ENCODE peak calls at places on chromosomes 1 and 21, in six cellular contexts. I is NCI-H2029, X is H54, W is aorta, H is glomerular endothelial cell, O is kidney tubule cell. C is an unnamed sample.

GRCh38 chr1:34176830-34177613 is at the start of gene C1orf94:
- DNase-seq in I (no peak), O (no peak), X (no peak), W (no peak), H (no peak), C (no peak)

GRCh38 chr21:46441961-46442498 is 16.7 kb upstream of the DIP2A start:
- DNase-seq in H (no peak), O (no peak), W (no peak), I (no peak), X (no peak), C (no peak)

GRCh38 chr1:204204944-204205343 is 8.7 kb upstream of the KISS1 start:
- DNase-seq in X (no peak), H (no peak), W (no peak), I (no peak), O (no peak), C (no peak)

GRCh38 chr1:157137051-157137772 is 983 bp downstream of the ETV3 start:
- DNase-seq in O (peak), W (no peak), I (peak), X (no peak), H (no peak), C (peak)

GRCh38 chr1:13228343-13228781 is 2.4 kb upstream of the PRAMEF18 start:
- DNase-seq in O (no peak), H (no peak), X (no peak), W (peak), I (no peak), C (peak)

GRCh38 chr1:22903113-22903512 is 69.6 kb downstream of the LACTBL1 start:
- DNase-seq in H (no peak), X (peak), W (no peak), O (peak), I (no peak), C (no peak)

GRCh38 chr1:107871259-107871658 is 93.7 kb downstream of the VAV3 start:
- DNase-seq in W (no peak), I (no peak), H (no peak), O (no peak), X (no peak), C (no peak)

GRCh38 chr21:33386222-33386784 is 16.9 kb upstream of the IFNGR2 start:
- DNase-seq in W (no peak), O (no peak), H (no peak), X (no peak), I (no peak), C (peak)

GRCh38 chr21:37575536-37576083 is 209.0 kb downstream of the DYRK1A start:
- DNase-seq in W (peak), H (no peak), I (no peak), O (no peak), X (no peak), C (no peak)

GRCh38 chr1:9892563-9893528 is 17.2 kb downstream of the CTNNBIP1 start:
- DNase-seq in X (no peak), H (no peak), O (peak), W (peak), I (no peak), C (peak)

GRCh38 chr1:206802401-206802800 is 30.1 kb upstream of the IL10 start:
- DNase-seq in H (no peak), W (no peak), I (no peak), X (no peak), O (no peak), C (no peak)

GRCh38 chr1:56295949-56296929 is 283.1 kb downstream of the PLPP3 start:
- DNase-seq in W (no peak), X (no peak), H (no peak), O (no peak), I (no peak), C (no peak)

GRCh38 chr1:107976431-107977215 is 11.6 kb upstream of the VAV3 start:
- DNase-seq in O (peak), I (no peak), W (no peak), X (no peak), H (no peak), C (no peak)

GRCh38 chr1:231478800-231479199 is 49.7 kb upstream of the TSNAX start:
- DNase-seq in X (no peak), H (no peak), W (no peak), O (no peak), I (no peak), C (no peak)

GRCh38 chr1:33471416-33471815 is 1.0 kb upstream of the ZSCAN20 start:
- DNase-seq in X (no peak), H (no peak), I (no peak), O (peak), W (no peak), C (no peak)

GRCh38 chr1:236753554-236753953 is 41.5 kb upstream of the MTR start:
- DNase-seq in I (no peak), X (no peak), H (no peak), W (no peak), O (peak), C (peak)